ENCODE peak calls at places on chromosomes 12 and 14, in ten cellular contexts. T is uterus, M is H1, F is upper lobe of right lung, N is endothelial cell of umbilical vein, C is OCI-LY7, V is stomach, L is esophagus squamous epithelium, R is cardiac muscle cell, G is dorsolateral prefrontal cortex. B is an unnamed sample.

GRCh38 chr12:27686147-27686546 is 10.1 kb upstream of the REP15 start:
- DNase-seq in C (no peak), M (no peak), V (no peak), F (no peak), T (no peak), R (no peak), L (no peak), G (no peak), N (no peak), B (no peak)

GRCh38 chr14:35122696-35123387 is 490 bp downstream of the PRORP start:
- DNase-seq in T (no peak), N (peak), V (no peak), L (no peak), R (peak), C (peak), M (no peak), F (no peak), G (no peak), B (no peak)

GRCh38 chr14:60951781-60952435 is 29.0 kb downstream of the TRMT5 start:
- DNase-seq in C (no peak), F (no peak), M (no peak), R (no peak), L (no peak), T (no peak), V (no peak), G (no peak), N (peak), B (no peak)

GRCh38 chr12:46517579-46517962 is 145.0 kb upstream of the SLC38A2 start:
- DNase-seq in N (no peak), V (no peak), T (no peak), F (no peak), C (no peak), G (no peak), M (no peak), R (no peak), L (no peak), B (no peak)

GRCh38 chr14:59037086-59037485 is 151.4 kb upstream of the DAAM1 start:
- DNase-seq in T (no peak), N (no peak), R (no peak), M (no peak), F (no peak), L (no peak), C (no peak), V (no peak), G (no peak), B (no peak)

GRCh38 chr12:105721915-105722314 is 391.4 kb downstream of the C12orf75 start:
- DNase-seq in N (no peak), T (no peak), F (no peak), R (no peak), L (no peak), M (no peak), C (no peak), G (no peak), V (no peak), B (no peak)

GRCh38 chr14:67538501-67538900 is 5.4 kb downstream of the PLEKHH1 start:
- DNase-seq in V (no peak), L (no peak), F (no peak), N (no peak), C (no peak), T (no peak), G (no peak), R (no peak), M (no peak), B (no peak)

GRCh38 chr12:96810057-96810456 is 97.0 kb upstream of the NEDD1 start:
- DNase-seq in M (no peak), L (no peak), F (no peak), C (no peak), R (no peak), T (no peak), G (no peak), V (no peak), N (no peak), B (no peak)

GRCh38 chr12:7806863-7807487 is 17.8 kb downstream of the NANOG start:
- DNase-seq in F (peak), R (peak), C (peak), M (peak), N (peak), G (no peak), L (no peak), T (peak), V (peak), B (peak)

GRCh38 chr12:26153421-26154154 is 28.8 kb upstream of the BHLHE41 start:
- DNase-seq in F (no peak), R (peak), N (peak), L (no peak), V (no peak), M (no peak), C (no peak), G (no peak), T (peak), B (no peak)

GRCh38 chr14:94018308-94018707 is 7.8 kb upstream of the OTUB2 start:
- DNase-seq in C (no peak), M (no peak), F (no peak), V (no peak), T (no peak), N (no peak), G (no peak), L (no peak), R (no peak), B (no peak)

GRCh38 chr12:4857472-4858291 is 52.0 kb upstream of the KCNA1 start:
- DNase-seq in R (peak), M (peak), N (peak), C (peak), F (peak), T (peak), V (peak), L (no peak), G (peak), B (peak)

GRCh38 chr14:54182419-54183040 is 214.3 kb upstream of the CDKN3 start:
- DNase-seq in C (no peak), T (no peak), V (no peak), N (peak), M (no peak), G (no peak), R (peak), L (no peak), F (no peak), B (no peak)

GRCh38 chr14:100709956-100710284 is 16.8 kb upstream of the DLK1 start:
- DNase-seq in N (no peak), C (no peak), M (no peak), R (no peak), L (no peak), G (no peak), T (no peak), F (no peak), V (no peak), B (no peak)

GRCh38 chr14:100706860-100707259 is 19.8 kb upstream of the DLK1 start:
- DNase-seq in R (no peak), C (no peak), T (no peak), L (no peak), N (no peak), M (no peak), V (no peak), F (no peak), G (no peak), B (no peak)

GRCh38 chr14:100710391-100711116 is 16.1 kb upstream of the DLK1 start:
- DNase-seq in F (no peak), M (no peak), L (no peak), V (no peak), T (no peak), R (no peak), G (no peak), C (no peak), N (no peak), B (no peak)

GRCh38 chr14:100709252-100709955 is 17.3 kb upstream of the DLK1 start:
- DNase-seq in V (no peak), L (no peak), T (peak), F (no peak), R (peak), M (no peak), C (no peak), N (peak), G (no peak), B (no peak)

GRCh38 chr14:100708349-100709217 is 18.1 kb upstream of the DLK1 start:
- DNase-seq in L (no peak), C (no peak), G (no peak), N (no peak), V (peak), R (peak), F (peak), M (peak), T (peak), B (peak)
- TF ChIP-seq CTCF in L (no peak), C (peak), G (no peak), N (no peak), V (no peak), R (no peak), F (peak), M (peak), T (no peak), B (no peak)

GRCh38 chr12:57738142-57738474 is 434 bp downstream of the AGAP2 start:
- DNase-seq in L (no peak), N (no peak), T (no peak), V (no peak), R (no peak), G (no peak), C (no peak), M (no peak), F (no peak), B (no peak)
- H3K4me3 ChIP-seq in L (peak), N (no peak), T (peak), V (peak), R (peak), G (peak), C (no peak), M (peak), F (peak), B (peak)

DNA sequence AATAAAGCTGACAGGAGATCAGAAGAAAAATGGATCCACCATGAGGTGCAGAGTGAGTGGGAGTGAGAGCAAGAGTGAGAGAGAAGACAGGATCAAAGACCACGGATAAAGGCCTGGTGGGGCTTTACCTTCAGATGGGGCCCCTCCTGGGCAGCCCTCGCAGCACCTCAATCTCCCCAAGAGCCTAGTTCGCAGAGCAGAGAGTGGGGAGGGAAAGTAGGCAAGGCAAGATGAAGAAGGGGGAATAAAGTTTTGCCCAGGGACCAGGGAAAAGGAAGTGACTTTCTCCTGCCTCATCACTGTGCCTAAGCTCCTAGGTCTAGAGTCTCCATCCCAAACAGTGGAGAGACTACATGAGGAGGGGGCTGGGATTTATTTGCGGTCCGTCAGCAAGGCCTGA is 10.3 kb downstream of the OR10P1 start:
- DNase-seq in T (no peak), N (no peak), F (no peak), R (no peak), C (no peak), G (no peak), V (no peak), M (no peak), L (no peak), B (no peak)
- H3K27ac ChIP-seq in T (no peak), N (no peak), F (peak), R (no peak), C (no peak), G (no peak), V (peak), M (no peak), L (no peak), B (peak)

DNA sequence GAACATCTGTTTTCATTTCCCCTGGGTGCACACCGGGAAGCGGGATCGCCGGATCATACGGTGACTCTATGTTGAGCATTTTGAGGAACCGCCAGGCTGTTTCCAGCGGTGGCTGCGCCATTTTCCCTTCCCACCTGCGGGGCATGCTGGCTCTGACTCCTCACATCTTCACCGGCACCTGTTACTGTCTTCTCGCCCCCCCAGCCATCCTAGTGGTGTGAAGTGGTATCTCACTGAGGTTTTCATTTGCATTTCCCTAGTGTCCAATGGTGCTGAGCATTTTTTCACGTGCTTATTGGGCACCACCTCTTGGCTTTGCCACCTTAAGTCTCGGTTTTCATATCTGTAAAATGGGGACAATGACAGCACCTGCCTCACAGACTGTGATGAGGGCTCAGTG is 44.1 kb upstream of the EML1 start:
- DNase-seq in F (no peak), L (no peak), C (no peak), T (no peak), M (no peak), R (no peak), N (no peak), G (no peak), V (no peak), B (no peak)
- TF ChIP-seq CTCF in F (no peak), L (no peak), C (peak), T (no peak), M (peak), R (peak), N (no peak), G (no peak), V (no peak), B (no peak)

GRCh38 chr14:30691751-30692398 is 69.8 kb downstream of the SCFD1 start:
- DNase-seq in L (no peak), F (no peak), N (no peak), T (no peak), V (no peak), M (no peak), C (no peak), G (no peak), R (no peak), B (no peak)
- H3K4me3 ChIP-seq in L (no peak), F (no peak), N (no peak), T (no peak), V (no peak), M (peak), C (peak), G (no peak), R (peak), B (no peak)

DNA sequence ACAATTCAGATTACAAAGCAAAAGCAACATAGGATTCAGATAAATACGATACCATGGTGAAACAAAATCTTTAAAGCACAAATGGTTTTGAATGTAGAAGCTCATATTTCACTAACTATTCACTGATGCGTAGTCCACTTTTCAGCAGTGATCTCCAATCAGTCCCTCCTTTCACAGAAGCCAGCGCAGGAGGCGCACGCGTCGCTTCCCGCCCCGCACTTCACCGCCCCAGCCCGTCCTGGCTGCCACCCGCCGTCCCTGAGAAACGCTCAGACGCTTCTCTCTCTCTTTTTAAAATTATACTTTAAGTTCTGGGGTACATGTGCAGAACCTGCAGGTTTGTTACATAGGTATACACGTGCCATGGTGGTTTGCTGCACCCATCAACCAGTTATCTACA is 19.8 kb upstream of the CHFR start:
- DNase-seq in T (no peak), M (no peak), N (no peak), G (no peak), C (no peak), F (no peak), V (no peak), R (no peak), L (no peak), B (no peak)
- H3K27ac ChIP-seq in T (peak), M (no peak), N (no peak), G (no peak), C (no peak), F (no peak), V (no peak), R (no peak), L (no peak), B (no peak)

GRCh38 chr12:120115066-120115465 is 1.5 kb downstream of the RAB35 start:
- DNase-seq in F (no peak), R (no peak), V (no peak), G (no peak), N (no peak), C (no peak), M (no peak), T (no peak), L (no peak), B (no peak)

GRCh38 chr12:120109570-120110267 is 6.8 kb downstream of the RAB35 start:
- DNase-seq in V (no peak), T (no peak), F (no peak), R (no peak), G (no peak), N (no peak), C (no peak), M (no peak), L (no peak), B (no peak)

GRCh38 chr12:120115692-120116442 is 686 bp downstream of the RAB35 start:
- DNase-seq in F (peak), G (no peak), L (no peak), V (no peak), M (peak), T (no peak), C (peak), N (peak), R (peak), B (no peak)

GRCh38 chr12:120106151-120106550 is 10.4 kb downstream of the RAB35 start:
- DNase-seq in G (no peak), M (no peak), T (no peak), N (no peak), L (no peak), C (no peak), V (no peak), F (no peak), R (no peak), B (no peak)

DNA sequence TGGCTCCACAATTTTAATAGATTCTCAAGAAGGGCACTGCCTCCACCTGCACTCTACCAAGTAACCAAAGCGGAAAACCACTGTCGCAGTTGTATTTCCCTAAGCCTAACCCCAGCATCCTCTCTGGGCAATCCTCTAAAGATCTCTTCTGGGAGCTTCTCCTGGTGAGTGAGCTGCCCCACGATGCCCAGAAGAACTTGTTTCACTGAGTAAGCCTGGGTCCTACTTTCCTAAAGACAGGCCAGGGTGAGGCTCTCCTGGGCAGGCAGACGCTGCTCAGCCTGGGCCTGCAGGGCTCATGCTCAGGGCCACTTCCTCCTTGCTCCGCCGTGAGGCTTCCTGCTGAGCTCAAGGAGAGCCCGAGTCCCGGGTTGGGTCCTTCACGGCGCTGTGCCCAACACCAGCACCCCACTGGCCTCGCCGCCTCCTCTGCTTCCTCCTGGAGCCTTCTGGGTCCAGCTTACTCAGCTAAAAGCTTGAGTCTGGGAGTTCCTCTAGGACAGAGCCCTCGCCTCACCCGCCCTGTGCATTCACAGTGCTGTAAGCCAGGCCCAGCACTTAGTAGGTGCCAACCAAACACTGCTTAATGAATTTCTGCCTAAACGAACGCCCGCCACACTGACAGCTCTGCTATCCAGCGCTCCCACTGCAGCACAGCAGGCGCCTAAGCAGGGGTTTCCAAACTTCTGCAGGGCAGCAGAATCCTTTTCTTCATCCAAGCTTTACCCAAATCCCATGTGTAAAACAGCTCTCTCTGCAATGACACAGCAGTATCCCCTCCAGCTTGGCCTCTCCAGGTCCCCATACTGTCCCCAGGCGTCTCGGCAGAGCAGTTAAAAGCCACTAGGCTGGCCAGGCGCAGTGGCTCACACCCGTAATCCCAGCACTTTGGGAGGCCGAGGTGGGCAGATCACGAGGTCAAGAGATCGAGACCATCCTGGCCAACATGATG is 5.7 kb downstream of the RAB35 start:
- DNase-seq in C (peak), V (peak), M (peak), F (peak), R (no peak), T (no peak), G (no peak), N (no peak), L (peak), B (peak)
- TF ChIP-seq CTCF in C (no peak), V (no peak), M (no peak), F (no peak), R (no peak), T (no peak), G (no peak), N (no peak), L (no peak), B (no peak)

DNA sequence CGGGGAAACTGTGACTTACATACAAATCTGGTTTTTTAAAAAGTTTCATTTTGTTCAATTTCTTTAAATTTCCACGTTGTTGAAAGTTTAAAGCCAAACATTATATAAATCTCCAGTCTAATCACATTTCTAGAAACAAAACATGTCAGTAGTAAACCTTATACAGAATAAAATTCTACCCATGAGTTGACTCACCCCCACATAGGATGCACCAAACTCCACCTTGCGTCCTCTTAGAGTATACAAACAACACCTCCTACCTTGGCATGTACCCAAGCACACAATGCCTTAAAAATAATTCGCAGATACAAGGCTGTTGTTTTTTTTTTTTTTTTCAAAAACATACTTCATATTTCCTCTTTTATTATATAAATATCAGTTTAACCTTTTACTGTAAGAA is 3.4 kb downstream of the FBXL14 start:
- DNase-seq in L (no peak), T (no peak), R (no peak), V (no peak), N (peak), C (peak), F (no peak), G (no peak), M (no peak), B (no peak)
- H3K4me3 ChIP-seq in L (no peak), T (peak), R (peak), V (peak), N (no peak), C (peak), F (peak), G (peak), M (peak), B (peak)